ENCODE peak calls at places on chromosomes 2 and 18, in seven cellular contexts. One of them, this sample, is unnamed.

GRCh38 chr18:70555046-70555445 is 266.2 kb downstream of the SOCS6 start:
- ATAC-seq in upper lobe of right lung: no peak
- ATAC-seq in CD8-positive, alpha-beta T cell: no peak
- ATAC-seq in aorta: no peak
- ATAC-seq in psoas muscle: no peak
- ATAC-seq in body of pancreas: no peak
- ATAC-seq in IMR-90: no peak
- ATAC-seq in this sample: no peak

GRCh38 chr2:55490554-55490953 is 29.0 kb upstream of the CFAP36 start:
- ATAC-seq in IMR-90: peak; percentile 77
- ATAC-seq in CD8-positive, alpha-beta T cell: no peak
- ATAC-seq in upper lobe of right lung: no peak
- ATAC-seq in body of pancreas: no peak
- ATAC-seq in psoas muscle: peak; percentile 61
- ATAC-seq in aorta: no peak
- ATAC-seq in this sample: no peak

GRCh38 chr2:167689444-167689843 is 558.0 kb downstream of the STK39 start:
- ATAC-seq in psoas muscle: peak; percentile 69
- ATAC-seq in CD8-positive, alpha-beta T cell: no peak
- ATAC-seq in upper lobe of right lung: no peak
- ATAC-seq in body of pancreas: no peak
- ATAC-seq in IMR-90: no peak
- ATAC-seq in aorta: no peak
- ATAC-seq in this sample: no peak

GRCh38 chr18:9426753-9427152 is 48.6 kb upstream of the RALBP1 start:
- ATAC-seq in body of pancreas: no peak
- ATAC-seq in IMR-90: no peak
- ATAC-seq in upper lobe of right lung: no peak
- ATAC-seq in psoas muscle: no peak
- ATAC-seq in aorta: no peak
- ATAC-seq in CD8-positive, alpha-beta T cell: no peak
- ATAC-seq in this sample: no peak

GRCh38 chr2:227891673-227892072 is 20.2 kb downstream of the DAW1 start:
- ATAC-seq in aorta: no peak
- ATAC-seq in upper lobe of right lung: no peak
- ATAC-seq in CD8-positive, alpha-beta T cell: no peak
- ATAC-seq in psoas muscle: no peak
- ATAC-seq in IMR-90: no peak
- ATAC-seq in body of pancreas: no peak
- ATAC-seq in this sample: no peak

GRCh38 chr18:2036136-2036535 is 535.2 kb downstream of the METTL4 start:
- ATAC-seq in upper lobe of right lung: no peak
- ATAC-seq in psoas muscle: no peak
- ATAC-seq in body of pancreas: no peak
- ATAC-seq in IMR-90: no peak
- ATAC-seq in CD8-positive, alpha-beta T cell: no peak
- ATAC-seq in aorta: no peak
- ATAC-seq in this sample: no peak

GRCh38 chr18:44943201-44943881 is 262.7 kb downstream of the SETBP1 start:
- ATAC-seq in psoas muscle: peak; percentile 45
- ATAC-seq in aorta: no peak
- ATAC-seq in IMR-90: no peak
- ATAC-seq in body of pancreas: peak; percentile 45
- ATAC-seq in upper lobe of right lung: no peak
- ATAC-seq in CD8-positive, alpha-beta T cell: no peak
- ATAC-seq in this sample: peak; percentile 47

GRCh38 chr18:12630136-12630535 is 27.8 kb downstream of the SPIRE1 start:
- ATAC-seq in body of pancreas: no peak
- ATAC-seq in psoas muscle: no peak
- ATAC-seq in CD8-positive, alpha-beta T cell: no peak
- ATAC-seq in IMR-90: peak; percentile 81
- ATAC-seq in upper lobe of right lung: no peak
- ATAC-seq in aorta: no peak
- ATAC-seq in this sample: no peak

GRCh38 chr2:219571311-219572236 is at the start of gene OBSL1:
- ATAC-seq in upper lobe of right lung: peak; percentile 80
- ATAC-seq in body of pancreas: peak; percentile 78
- ATAC-seq in CD8-positive, alpha-beta T cell: peak; percentile 34
- ATAC-seq in aorta: peak; percentile 79
- ATAC-seq in psoas muscle: peak; percentile 91
- ATAC-seq in IMR-90: peak; percentile 80
- ATAC-seq in this sample: peak; percentile 60

GRCh38 chr2:240704651-240705050 is 13.0 kb downstream of the AQP12A start:
- ATAC-seq in psoas muscle: no peak
- ATAC-seq in CD8-positive, alpha-beta T cell: peak; percentile 63
- ATAC-seq in IMR-90: no peak
- ATAC-seq in upper lobe of right lung: no peak
- ATAC-seq in body of pancreas: no peak
- ATAC-seq in aorta: no peak
- ATAC-seq in this sample: no peak

GRCh38 chr18:59062643-59063006 is 77.1 kb upstream of the SEC11C start:
- ATAC-seq in psoas muscle: no peak
- ATAC-seq in body of pancreas: no peak
- ATAC-seq in IMR-90: no peak
- ATAC-seq in aorta: no peak
- ATAC-seq in upper lobe of right lung: no peak
- ATAC-seq in CD8-positive, alpha-beta T cell: no peak
- ATAC-seq in this sample: no peak
- H3K4me1 ChIP-seq in psoas muscle: peaks cover 13% of the 10 kb centered on the region
- H3K4me1 ChIP-seq in body of pancreas: no peaks in the 10 kb centered on the region
- H3K4me1 ChIP-seq in IMR-90: no peaks in the 10 kb centered on the region
- H3K4me1 ChIP-seq in aorta: no peaks in the 10 kb centered on the region
- H3K4me1 ChIP-seq in upper lobe of right lung: no peaks in the 10 kb centered on the region
- H3K4me1 ChIP-seq in CD8-positive, alpha-beta T cell: no peaks in the 10 kb centered on the region
- H3K4me1 ChIP-seq in this sample: no peaks in the 10 kb centered on the region

DNA sequence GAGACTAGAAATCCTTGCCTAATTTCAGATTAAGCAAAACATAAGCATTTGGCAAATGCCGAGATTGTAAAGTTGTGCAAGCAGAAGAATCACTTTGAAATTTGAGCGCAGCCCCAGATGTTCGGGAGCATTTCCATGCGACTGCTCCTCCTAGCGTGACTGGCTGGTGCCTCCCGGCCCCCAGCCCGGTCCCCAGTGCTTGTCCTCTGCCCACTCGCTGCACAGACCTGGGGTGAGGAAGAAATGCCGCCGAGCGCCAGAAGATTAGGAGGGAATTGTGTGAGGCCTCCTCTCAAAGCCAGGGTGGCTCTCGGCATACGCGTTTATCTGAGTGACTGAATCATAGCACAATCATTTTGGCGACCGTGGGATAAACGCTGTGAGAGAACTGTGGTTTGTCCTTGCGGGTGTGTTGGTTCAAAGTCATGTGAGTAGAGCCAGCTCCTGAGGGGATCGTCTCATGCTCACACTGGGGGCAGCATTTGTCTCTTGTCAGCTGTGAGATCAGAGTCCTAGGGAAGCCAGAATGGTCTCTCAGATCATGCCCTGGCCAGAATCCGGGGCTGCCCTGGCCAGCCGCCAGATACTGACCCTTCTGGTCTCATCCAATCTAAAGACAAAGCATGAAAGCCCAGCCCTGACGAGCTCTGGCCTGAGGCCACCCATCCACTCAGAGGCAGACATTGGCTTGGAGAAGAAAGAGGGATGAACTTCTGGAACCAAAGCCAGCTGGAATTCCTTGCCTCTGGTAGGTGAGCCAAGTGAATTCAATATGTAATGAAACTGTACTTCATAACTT is 189.3 kb downstream of the SH3RF3 start:
- ATAC-seq in upper lobe of right lung: peak; percentile 41
- ATAC-seq in IMR-90: peak; percentile 60
- ATAC-seq in body of pancreas: peak; percentile 39
- ATAC-seq in CD8-positive, alpha-beta T cell: no peak
- ATAC-seq in aorta: peak; percentile 70
- ATAC-seq in psoas muscle: peak; percentile 83
- ATAC-seq in this sample: peak; percentile 77
- H3K4me1 ChIP-seq in upper lobe of right lung: peaks cover 50% of the 10 kb centered on the region
- H3K4me1 ChIP-seq in IMR-90: peaks cover 41% of the 10 kb centered on the region
- H3K4me1 ChIP-seq in body of pancreas: peaks cover 9% of the 10 kb centered on the region
- H3K4me1 ChIP-seq in CD8-positive, alpha-beta T cell: peaks cover 20% of the 10 kb centered on the region
- H3K4me1 ChIP-seq in aorta: peaks cover 4% of the 10 kb centered on the region
- H3K4me1 ChIP-seq in psoas muscle: peaks cover 44% of the 10 kb centered on the region
- H3K4me1 ChIP-seq in this sample: peaks cover 38% of the 10 kb centered on the region

DNA sequence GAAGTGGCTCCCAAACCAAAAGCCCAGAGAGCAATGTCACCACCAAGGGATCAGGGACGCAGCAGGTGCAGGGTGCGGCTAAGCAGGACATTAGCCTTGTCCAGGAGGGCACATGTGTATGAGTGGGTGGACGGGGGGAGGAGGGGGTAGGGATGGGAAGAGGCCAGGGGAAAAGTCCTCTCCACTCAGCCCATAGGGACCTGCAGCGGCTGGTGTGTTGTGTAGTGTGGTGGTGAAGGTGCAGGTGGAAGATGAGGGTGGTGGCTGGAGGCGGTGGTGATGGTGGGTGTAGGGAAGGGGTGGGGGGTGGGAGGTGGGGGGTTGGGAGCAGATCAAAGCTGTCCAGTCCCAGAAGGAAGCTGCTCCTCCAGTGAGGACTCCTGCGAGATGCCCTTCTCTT is 3.7 kb downstream of the C2orf81 start:
- ATAC-seq in CD8-positive, alpha-beta T cell: no peak
- ATAC-seq in upper lobe of right lung: no peak
- ATAC-seq in IMR-90: no peak
- ATAC-seq in body of pancreas: no peak
- ATAC-seq in aorta: no peak
- ATAC-seq in psoas muscle: no peak
- ATAC-seq in this sample: no peak
- H3K4me1 ChIP-seq in CD8-positive, alpha-beta T cell: peaks cover 43% of the 10 kb centered on the region
- H3K4me1 ChIP-seq in upper lobe of right lung: peaks cover 28% of the 10 kb centered on the region
- H3K4me1 ChIP-seq in IMR-90: peaks cover 3% of the 10 kb centered on the region
- H3K4me1 ChIP-seq in body of pancreas: peaks cover 35% of the 10 kb centered on the region
- H3K4me1 ChIP-seq in aorta: no peaks in the 10 kb centered on the region
- H3K4me1 ChIP-seq in psoas muscle: no peaks in the 10 kb centered on the region
- H3K4me1 ChIP-seq in this sample: peaks cover 9% of the 10 kb centered on the region

GRCh38 chr2:17752281-17752680 is 1.3 kb downstream of the SMC6 start:
- ATAC-seq in CD8-positive, alpha-beta T cell: no peak
- ATAC-seq in upper lobe of right lung: no peak
- ATAC-seq in psoas muscle: no peak
- ATAC-seq in IMR-90: no peak
- ATAC-seq in body of pancreas: no peak
- ATAC-seq in aorta: no peak
- ATAC-seq in this sample: no peak
- H3K4me1 ChIP-seq in CD8-positive, alpha-beta T cell: peaks cover 17% of the 10 kb centered on the region
- H3K4me1 ChIP-seq in upper lobe of right lung: peaks cover 19% of the 10 kb centered on the region
- H3K4me1 ChIP-seq in psoas muscle: peaks cover 23% of the 10 kb centered on the region
- H3K4me1 ChIP-seq in IMR-90: no peaks in the 10 kb centered on the region
- H3K4me1 ChIP-seq in body of pancreas: peaks cover 17% of the 10 kb centered on the region
- H3K4me1 ChIP-seq in aorta: peaks cover 5% of the 10 kb centered on the region
- H3K4me1 ChIP-seq in this sample: peaks cover 21% of the 10 kb centered on the region

GRCh38 chr18:76448262-76449109 is 46.6 kb downstream of the ZNF516 start:
- ATAC-seq in upper lobe of right lung: peak; percentile 66
- ATAC-seq in psoas muscle: no peak
- ATAC-seq in CD8-positive, alpha-beta T cell: no peak
- ATAC-seq in body of pancreas: no peak
- ATAC-seq in aorta: no peak
- ATAC-seq in IMR-90: no peak
- ATAC-seq in this sample: no peak

GRCh38 chr18:76450452-76450851 is 44.6 kb downstream of the ZNF516 start:
- ATAC-seq in psoas muscle: no peak
- ATAC-seq in IMR-90: no peak
- ATAC-seq in CD8-positive, alpha-beta T cell: no peak
- ATAC-seq in body of pancreas: no peak
- ATAC-seq in upper lobe of right lung: no peak
- ATAC-seq in aorta: no peak
- ATAC-seq in this sample: no peak

GRCh38 chr18:76447268-76447890 is 47.7 kb downstream of the ZNF516 start:
- ATAC-seq in body of pancreas: no peak
- ATAC-seq in aorta: no peak
- ATAC-seq in psoas muscle: no peak
- ATAC-seq in upper lobe of right lung: no peak
- ATAC-seq in IMR-90: no peak
- ATAC-seq in CD8-positive, alpha-beta T cell: no peak
- ATAC-seq in this sample: no peak

GRCh38 chr18:76450912-76451421 is 44.1 kb downstream of the ZNF516 start:
- ATAC-seq in body of pancreas: peak; percentile 54
- ATAC-seq in upper lobe of right lung: peak; percentile 78
- ATAC-seq in IMR-90: peak; percentile 61
- ATAC-seq in aorta: peak; percentile 70
- ATAC-seq in CD8-positive, alpha-beta T cell: peak; percentile 40
- ATAC-seq in psoas muscle: peak; percentile 79
- ATAC-seq in this sample: peak; percentile 54

DNA sequence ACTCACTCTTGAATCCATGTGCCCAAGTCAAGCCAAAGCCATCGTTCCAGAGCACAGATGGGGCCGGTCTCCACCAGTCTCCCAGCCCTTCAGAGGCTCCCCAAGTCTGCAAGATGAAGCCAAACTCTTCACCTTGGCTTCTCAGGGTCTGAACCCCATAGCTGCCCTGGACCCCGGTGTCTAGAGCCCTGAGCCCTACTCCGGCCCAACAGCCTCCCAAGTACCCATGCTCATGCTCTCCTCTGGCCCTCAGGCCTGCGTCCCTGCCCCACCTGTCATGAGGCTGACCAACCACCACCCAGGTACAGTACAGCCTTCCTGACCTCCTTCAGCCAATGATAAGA is 46.0 kb downstream of the ZNF516 start:
- ATAC-seq in upper lobe of right lung: no peak
- ATAC-seq in CD8-positive, alpha-beta T cell: no peak
- ATAC-seq in body of pancreas: no peak
- ATAC-seq in IMR-90: no peak
- ATAC-seq in psoas muscle: no peak
- ATAC-seq in aorta: no peak
- ATAC-seq in this sample: no peak
- H3K4me1 ChIP-seq in upper lobe of right lung: peaks cover 17% of the 10 kb centered on the region
- H3K4me1 ChIP-seq in CD8-positive, alpha-beta T cell: peaks cover 25% of the 10 kb centered on the region
- H3K4me1 ChIP-seq in body of pancreas: peaks cover 53% of the 10 kb centered on the region
- H3K4me1 ChIP-seq in IMR-90: peaks cover 44% of the 10 kb centered on the region
- H3K4me1 ChIP-seq in psoas muscle: peaks cover 68% of the 10 kb centered on the region
- H3K4me1 ChIP-seq in aorta: no peaks in the 10 kb centered on the region
- H3K4me1 ChIP-seq in this sample: peaks cover 5% of the 10 kb centered on the region

DNA sequence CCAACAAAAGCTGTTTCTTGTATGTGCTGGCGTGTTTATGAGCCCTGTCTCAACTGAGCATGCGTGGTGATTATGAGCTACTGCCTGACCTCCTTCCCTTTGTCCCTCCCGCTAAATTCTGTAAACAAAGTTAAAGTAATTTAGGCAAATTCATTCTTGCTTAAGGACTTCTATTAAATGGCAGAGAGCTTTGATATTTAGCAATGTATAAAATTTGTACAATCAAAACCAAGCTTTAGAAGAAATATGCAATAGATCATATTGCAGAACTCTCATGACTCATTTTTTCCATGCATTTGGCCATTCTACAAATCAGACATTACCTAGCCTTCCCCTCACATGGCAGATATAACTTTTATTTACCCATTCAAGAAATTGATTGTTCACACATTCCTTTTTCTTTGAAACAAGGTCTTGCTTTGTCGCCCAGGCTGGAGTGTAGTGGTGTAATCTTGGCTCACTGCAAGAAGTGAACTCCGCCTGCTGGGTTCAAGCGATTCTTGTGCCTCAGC is 18.2 kb downstream of the IGFBP2 start:
- ATAC-seq in CD8-positive, alpha-beta T cell: no peak
- ATAC-seq in aorta: no peak
- ATAC-seq in upper lobe of right lung: no peak
- ATAC-seq in body of pancreas: peak; percentile 65
- ATAC-seq in IMR-90: peak; percentile 27
- ATAC-seq in psoas muscle: no peak
- ATAC-seq in this sample: no peak
- H3K4me1 ChIP-seq in CD8-positive, alpha-beta T cell: no peaks in the 10 kb centered on the region
- H3K4me1 ChIP-seq in aorta: no peaks in the 10 kb centered on the region
- H3K4me1 ChIP-seq in upper lobe of right lung: no peaks in the 10 kb centered on the region
- H3K4me1 ChIP-seq in body of pancreas: peaks cover 79% of the 10 kb centered on the region
- H3K4me1 ChIP-seq in IMR-90: peaks cover 29% of the 10 kb centered on the region
- H3K4me1 ChIP-seq in psoas muscle: no peaks in the 10 kb centered on the region
- H3K4me1 ChIP-seq in this sample: peaks cover 6% of the 10 kb centered on the region

This sample was measured in gastroesophageal sphincter.